ENCODE peak calls at places on chromosomes 6 and 20, in six cellular contexts. B, Y, E, R, T and H are unnamed samples. For H3K27me3, the result is how much of the 10 kb centered on the place peaks cover.

GRCh38 chr6:106882601-106883518 is 91.7 kb downstream of the CD24 start:
- DNase-seq in B (no peak), Y (no peak), E (no peak), R (peak), T (no peak), H (no peak)

GRCh38 chr6:22043284-22043962 is 253.4 kb downstream of the PRL start:
- DNase-seq in B (peak), Y (peak), E (no peak), R (peak), T (no peak), H (no peak)

GRCh38 chr6:127878115-127878514 is 22.7 kb downstream of the THEMIS start:
- DNase-seq in B (no peak), Y (no peak), E (no peak), R (no peak), T (no peak), H (no peak)

GRCh38 chr6:44495036-44495901 is 107.8 kb downstream of the CDC5L start:
- DNase-seq in B (no peak), Y (no peak), E (no peak), R (no peak), T (no peak), H (peak)

GRCh38 chr6:44122821-44123220 is 4.4 kb downstream of the MRPL14 start:
- DNase-seq in B (no peak), Y (no peak), E (no peak), R (no peak), T (no peak), H (no peak)

GRCh38 chr6:159988983-159989454 is 20.1 kb downstream of the IGF2R start:
- DNase-seq in B (no peak), Y (no peak), E (peak), R (no peak), T (no peak), H (no peak)

GRCh38 chr6:90575267-90575666 is 11.6 kb downstream of the MAP3K7 start:
- DNase-seq in B (no peak), Y (no peak), E (no peak), R (no peak), T (no peak), H (no peak)

GRCh38 chr6:114581293-114581692 is 238.5 kb upstream of the HS3ST5 start:
- DNase-seq in B (no peak), Y (no peak), E (no peak), R (no peak), T (no peak), H (no peak)

GRCh38 chr6:45112711-45113110 is 215.4 kb upstream of the RUNX2 start:
- DNase-seq in B (no peak), Y (no peak), E (no peak), R (no peak), T (no peak), H (no peak)

GRCh38 chr6:144195671-144196070 is 45.4 kb downstream of the STX11 start:
- DNase-seq in B (no peak), Y (no peak), E (peak), R (peak), T (no peak), H (no peak)

GRCh38 chr6:36491378-36491965 is 48.7 kb downstream of the KCTD20 start:
- DNase-seq in B (no peak), Y (no peak), E (no peak), R (no peak), T (no peak), H (no peak)

GRCh38 chr6:74369556-74369993 is 673.6 kb downstream of the CD109 start:
- DNase-seq in B (no peak), Y (no peak), E (peak), R (peak), T (no peak), H (no peak)

GRCh38 chr6:114304304-114304887 is 38.4 kb downstream of the HS3ST5 start:
- DNase-seq in B (no peak), Y (no peak), E (no peak), R (peak), T (no peak), H (no peak)

GRCh38 chr6:116088946-116089345 is 11.7 kb upstream of the NT5DC1 start:
- DNase-seq in B (no peak), Y (no peak), E (peak), R (no peak), T (no peak), H (no peak)

GRCh38 chr20:63044204-63044600 is 37.4 kb upstream of the BHLHE23 start:
- DNase-seq in B (peak), Y (no peak), E (no peak), R (no peak), T (no peak), H (no peak)

GRCh38 chr20:13008761-13009681 is at the start of gene SPTLC3:
- DNase-seq in B (no peak), Y (no peak), E (peak), R (peak), T (no peak), H (no peak)

GRCh38 chr6:127786109-127786508 is 114.7 kb downstream of the THEMIS start:
- DNase-seq in B (no peak), Y (no peak), E (no peak), R (no peak), T (no peak), H (no peak)

GRCh38 chr6:7169296-7169721 is 61.5 kb downstream of the RREB1 start:
- DNase-seq in B (peak), Y (no peak), E (no peak), R (no peak), T (no peak), H (no peak)

GRCh38 chr20:45611054-45611453 is 18.5 kb upstream of the WFDC10A start:
- DNase-seq in B (no peak), Y (no peak), E (peak), R (peak), T (no peak), H (no peak)

GRCh38 chr20:63951398-63952209 is 4.6 kb downstream of the UCKL1 start:
- DNase-seq in B (no peak), Y (no peak), E (no peak), R (no peak), T (no peak), H (no peak)

GRCh38 chr6:129263117-129263516 is 380.2 kb downstream of the LAMA2 start:
- DNase-seq in B (no peak), Y (no peak), E (no peak), R (no peak), T (no peak), H (no peak)

GRCh38 chr6:4908062-4908461 is 95.8 kb downstream of the RPP40 start:
- DNase-seq in B (no peak), Y (no peak), E (no peak), R (no peak), T (no peak), H (no peak)

GRCh38 chr6:818191-818590 is 125.3 kb upstream of the EXOC2 start:
- DNase-seq in B (no peak), Y (peak), E (no peak), R (peak), T (no peak), H (no peak)

GRCh38 chr6:113995632-113996031 is 24.7 kb upstream of the HDAC2 start:
- DNase-seq in B (peak), Y (peak), E (peak), R (peak), T (no peak), H (no peak)

GRCh38 chr6:167683028-167683862 is 143.5 kb upstream of the AFDN start:
- DNase-seq in B (peak), Y (no peak), E (peak), R (peak), T (no peak), H (no peak)

GRCh38 chr6:33823806-33824205 is 20.0 kb upstream of the MLN start:
- DNase-seq in B (no peak), Y (no peak), E (no peak), R (no peak), T (no peak), H (no peak)

GRCh38 chr6:106849130-106849529 is 125.4 kb downstream of the CD24 start:
- DNase-seq in B (no peak), Y (no peak), E (no peak), R (no peak), T (no peak), H (no peak)

GRCh38 chr6:1850581-1851157 is 241.0 kb downstream of the FOXC1 start:
- DNase-seq in B (no peak), Y (no peak), E (no peak), R (no peak), T (no peak), H (no peak)

GRCh38 chr6:153872946-153873345 is 166.1 kb upstream of the OPRM1 start:
- DNase-seq in B (no peak), Y (no peak), E (no peak), R (no peak), T (no peak), H (no peak)

GRCh38 chr6:132235596-132236280 is 165.5 kb downstream of the MOXD1 start:
- DNase-seq in B (no peak), Y (no peak), E (no peak), R (no peak), T (no peak), H (no peak)

GRCh38 chr6:62707156-62707555 is 421.1 kb upstream of the KHDRBS2 start:
- DNase-seq in B (no peak), Y (no peak), E (no peak), R (no peak), T (no peak), H (no peak)

GRCh38 chr20:53303361-53303760 is 290.3 kb downstream of the ZNF217 start:
- DNase-seq in B (no peak), Y (no peak), E (no peak), R (no peak), T (no peak), H (no peak)
- H3K27me3 ChIP-seq in B (under half), Y (half or more), E (under half), R (under half), T (under half), H (under half)

GRCh38 chr6:89412071-89413005 is at the start of gene RRAGD:
- DNase-seq in B (peak), Y (peak), E (no peak), R (peak), T (peak), H (peak)
- H3K27me3 ChIP-seq in B (under half), Y (under half), E (under half), R (under half), T (under half), H (under half)

GRCh38 chr20:2696646-2697045 is 4.1 kb downstream of the EBF4 start:
- DNase-seq in B (no peak), Y (no peak), E (no peak), R (no peak), T (no peak), H (no peak)

GRCh38 chr20:2699775-2700413 is 7.3 kb downstream of the EBF4 start:
- DNase-seq in B (no peak), Y (no peak), E (no peak), R (no peak), T (no peak), H (no peak)

GRCh38 chr20:2698186-2698817 is 5.7 kb downstream of the EBF4 start:
- DNase-seq in B (no peak), Y (no peak), E (no peak), R (no peak), T (no peak), H (peak)

GRCh38 chr20:2698912-2699311 is 6.3 kb downstream of the EBF4 start:
- DNase-seq in B (no peak), Y (no peak), E (no peak), R (no peak), T (no peak), H (no peak)

DNA sequence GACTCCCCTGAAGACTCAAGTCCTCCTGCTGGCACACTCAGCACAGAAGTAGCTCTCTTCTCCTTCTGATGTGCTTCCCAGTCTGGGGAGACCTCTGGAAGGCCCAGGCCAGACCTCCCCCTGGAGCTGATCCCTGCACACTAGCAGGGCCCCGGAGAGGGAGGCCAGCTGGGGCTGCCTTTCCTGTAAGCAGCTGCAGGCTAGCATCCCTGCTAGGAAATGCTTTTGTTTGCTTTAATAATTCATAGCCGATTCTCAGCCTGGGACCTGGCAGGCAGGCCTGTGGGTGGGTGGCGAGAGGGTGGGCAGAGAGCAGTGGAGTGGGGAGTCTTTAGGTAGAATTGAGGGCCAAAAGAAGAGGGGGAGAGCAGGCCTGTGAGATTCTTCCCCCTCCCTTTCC is 5.2 kb downstream of the EBF4 start:
- DNase-seq in B (no peak), Y (no peak), E (no peak), R (no peak), T (no peak), H (no peak)
- H3K27me3 ChIP-seq in B (under half), Y (under half), E (under half), R (under half), T (under half), H (under half)

GRCh38 chr6:121912905-121913304 is 477.5 kb downstream of the GJA1 start:
- DNase-seq in B (no peak), Y (no peak), E (no peak), R (no peak), T (no peak), H (no peak)
- H3K27me3 ChIP-seq in B (under half), Y (under half), E (under half), R (under half), T (under half), H (under half)

DNA sequence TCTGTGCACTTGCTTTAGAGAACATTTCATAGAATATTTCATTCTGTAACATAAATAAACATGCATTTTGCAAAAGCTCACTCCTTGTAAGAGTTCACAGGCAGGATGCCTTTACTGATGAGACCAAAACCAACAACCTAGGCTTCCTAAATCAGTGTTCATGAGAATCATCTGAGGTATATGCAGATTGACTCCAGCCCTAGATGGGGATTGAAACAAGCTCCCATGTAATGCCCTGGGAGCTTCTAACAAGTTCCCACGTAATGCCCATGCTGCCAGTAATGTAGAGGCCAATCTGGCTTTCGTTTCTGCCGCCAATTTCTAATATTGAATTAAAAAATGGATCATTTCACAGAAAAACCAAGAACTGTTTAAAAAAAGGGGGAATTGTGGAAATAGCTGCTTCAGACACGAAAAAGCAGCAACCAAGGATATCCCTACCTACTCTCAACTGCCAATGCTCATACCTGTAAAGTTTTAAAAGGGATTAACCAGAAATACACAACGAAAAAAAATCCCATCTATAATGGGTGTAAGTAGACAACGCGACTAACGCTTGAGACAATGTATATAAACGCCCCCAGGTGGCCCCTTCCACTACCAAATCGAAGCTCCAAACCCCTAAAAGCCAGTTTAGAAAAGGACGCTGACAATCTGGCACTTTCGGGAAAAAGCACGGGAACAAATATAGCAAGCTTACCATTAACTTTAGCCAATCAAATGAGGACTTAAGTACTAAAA is 94.7 kb upstream of the BTN3A2 start:
- DNase-seq in B (no peak), Y (no peak), E (no peak), R (no peak), T (no peak), H (no peak)
- H3K27me3 ChIP-seq in B (half or more), Y (under half), E (under half), R (under half), T (under half), H (under half)

DNA sequence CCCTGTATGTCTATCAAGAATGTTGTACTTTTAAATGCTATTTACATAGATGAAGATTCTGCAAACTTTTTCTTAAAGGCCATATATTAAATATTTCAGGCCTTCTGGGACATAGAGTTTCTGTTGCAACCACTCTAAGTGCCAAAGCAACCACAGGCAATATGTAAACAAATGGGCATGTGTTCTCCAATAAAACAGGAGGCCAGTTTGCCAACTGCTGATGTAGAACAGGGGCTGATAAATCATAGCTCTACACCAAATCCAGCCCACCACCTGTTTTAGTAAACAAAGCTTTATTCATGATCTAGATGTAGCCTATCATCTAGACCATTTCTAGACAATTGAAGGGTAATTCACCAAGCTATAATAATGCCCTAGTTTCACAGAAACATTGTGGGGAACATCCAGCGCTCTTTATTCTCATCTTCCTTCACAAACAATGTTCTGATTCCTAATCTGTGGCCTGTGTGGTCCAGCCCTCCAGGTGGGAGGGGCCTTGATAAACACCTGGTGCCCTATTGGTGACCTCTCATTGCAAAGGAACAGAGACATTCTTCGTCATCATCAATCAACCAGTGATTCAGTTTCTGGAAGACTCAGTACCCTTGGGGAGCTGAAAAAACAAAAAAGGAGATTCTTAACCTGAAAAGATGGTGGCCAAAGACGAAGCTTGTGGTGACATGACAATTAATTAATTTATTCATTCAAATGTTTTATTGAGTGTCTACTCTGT is 80.2 kb downstream of the PREP start:
- DNase-seq in B (no peak), Y (no peak), E (no peak), R (peak), T (no peak), H (no peak)
- H3K27me3 ChIP-seq in B (under half), Y (under half), E (under half), R (under half), T (under half), H (under half)

DNA sequence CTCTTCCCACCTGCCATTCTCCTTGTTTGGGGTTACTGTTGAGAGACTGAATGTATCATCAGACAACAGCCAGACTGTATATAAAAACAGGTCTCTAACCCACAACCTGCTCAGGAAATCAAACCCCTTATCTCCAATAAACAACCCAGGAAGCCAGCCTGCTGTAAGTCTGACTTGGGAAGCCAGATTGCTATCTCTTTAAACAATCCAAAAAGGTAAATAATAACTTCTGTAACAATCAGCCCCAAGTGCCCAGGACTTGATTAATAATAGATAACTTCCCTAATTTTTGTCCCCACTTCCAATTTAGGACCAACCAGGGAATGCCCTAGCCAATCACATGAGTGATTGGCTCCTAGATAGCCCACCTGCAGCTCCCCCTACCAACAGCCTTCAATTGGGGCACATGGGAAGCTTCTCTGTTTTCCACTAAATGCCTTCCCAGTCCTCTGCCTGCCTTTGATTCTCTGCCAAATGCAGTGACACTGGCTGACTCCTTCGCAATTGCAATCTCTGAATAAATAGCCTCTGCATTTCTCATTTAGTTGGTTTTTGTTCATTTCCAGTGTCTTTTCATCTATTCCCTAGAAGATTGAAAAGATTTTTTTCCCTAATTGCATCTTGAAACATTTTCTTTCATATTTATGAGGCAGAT is 117.1 kb upstream of the TAB2 start:
- DNase-seq in B (no peak), Y (no peak), E (no peak), R (no peak), T (no peak), H (no peak)
- H3K27me3 ChIP-seq in B (under half), Y (under half), E (under half), R (under half), T (under half), H (under half)

DNA sequence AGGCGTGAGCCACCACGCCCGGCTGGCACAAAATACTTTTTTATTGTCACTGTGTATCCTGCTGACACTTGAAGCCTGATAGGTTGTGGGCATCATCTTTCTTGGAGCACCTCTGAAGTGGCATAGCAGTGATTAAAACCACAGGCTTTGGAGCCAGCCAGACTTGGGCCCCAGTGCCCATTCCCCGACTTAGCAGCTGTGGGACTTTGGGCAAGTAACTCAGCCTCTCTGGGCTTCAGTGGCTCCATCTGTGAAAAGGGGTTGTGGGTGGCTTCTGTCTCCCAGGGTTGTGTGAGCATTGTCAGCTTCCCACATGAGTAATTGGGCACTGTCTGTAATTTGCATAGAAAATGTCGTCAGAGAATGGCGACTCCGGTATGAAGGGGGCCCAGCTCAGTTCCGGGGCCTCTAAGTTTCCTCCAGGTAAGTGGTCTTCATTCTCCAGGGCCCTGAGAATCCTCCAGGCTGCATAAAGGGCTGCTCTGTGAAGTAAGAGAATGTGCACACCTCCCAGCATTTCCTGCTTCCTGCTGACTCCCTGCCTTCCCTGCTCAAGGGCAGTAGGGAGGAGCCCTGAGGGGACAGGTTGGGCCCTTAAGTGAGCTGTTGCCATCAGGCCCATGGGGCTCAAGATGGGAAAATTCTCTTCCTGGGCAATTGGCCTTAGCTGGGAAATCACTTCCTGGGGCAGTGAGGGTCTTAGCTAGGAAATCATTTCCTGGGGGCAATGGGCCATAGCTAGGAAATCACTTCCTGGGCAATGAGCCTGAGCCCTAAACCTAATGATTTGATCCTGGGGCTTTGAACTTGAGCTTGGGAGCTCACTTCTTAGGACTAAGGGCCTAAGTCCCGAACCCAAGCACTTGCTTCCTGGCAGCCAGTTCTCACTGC is 27.2 kb downstream of the ARHGAP40 start:
- DNase-seq in B (no peak), Y (no peak), E (no peak), R (no peak), T (no peak), H (no peak)
- H3K27me3 ChIP-seq in B (under half), Y (under half), E (under half), R (under half), T (under half), H (under half)